ENCODE peak calls at places on chromosome 14, in six cellular contexts. W is trophoblast cell; G is cardiac muscle cell; I is heart right ventricle; B is RWPE1; V is CD8-positive, alpha-beta T cell. Q is an unnamed sample.

GRCh38 chr14:64500088-64500487 is 3.5 kb downstream of the ZBTB25 start:
- DNase-seq in W (no peak), B (no peak), I (no peak), G (no peak), V (no peak), Q (no peak)

GRCh38 chr14:75811862-75812505 is 150.9 kb downstream of the TTLL5 start:
- DNase-seq in W (no peak), B (no peak), I (no peak), V (no peak), G (no peak), Q (no peak)

GRCh38 chr14:51298895-51299294 is 58.8 kb downstream of the TMX1 start:
- DNase-seq in B (no peak), V (no peak), I (no peak), W (no peak), G (no peak), Q (no peak)

GRCh38 chr14:88554458-88555286 is at the start of gene PTPN21:
- DNase-seq in I (peak; percentile 84), W (peak; percentile 68), V (no peak), B (peak; percentile 81), G (peak; percentile 86), Q (no peak)

GRCh38 chr14:100476012-100476822 is 111.0 kb downstream of the BEGAIN start:
- DNase-seq in G (peak; percentile 21), V (no peak), I (no peak), W (peak; percentile 74), B (peak; percentile 60), Q (no peak)

GRCh38 chr14:22865424-22866215 is 5.9 kb upstream of the LRP10 start:
- DNase-seq in B (no peak), W (no peak), V (no peak), I (no peak), G (no peak), Q (no peak)

GRCh38 chr14:24817638-24818053 is 183.7 kb upstream of the GZMB start:
- DNase-seq in V (no peak), B (no peak), I (no peak), G (peak; percentile 41), W (no peak), Q (no peak)

GRCh38 chr14:102078840-102079699 is 7.8 kb downstream of the HSP90AA1 start:
- DNase-seq in G (no peak), I (no peak), V (no peak), W (peak; percentile 47), B (no peak), Q (no peak)

GRCh38 chr14:74549588-74549987 is 56.0 kb downstream of the ISCA2 start:
- DNase-seq in G (no peak), W (peak; percentile 24), V (no peak), I (no peak), B (peak; percentile 49), Q (no peak)

GRCh38 chr14:94158239-94158888 is 15.8 kb upstream of the PPP4R4 start:
- DNase-seq in I (no peak), G (no peak), W (no peak), V (no peak), B (no peak), Q (no peak)

GRCh38 chr14:76091036-76091435 is 60.7 kb upstream of the GPATCH2L start:
- DNase-seq in G (no peak), V (no peak), I (peak; percentile 45), B (no peak), W (no peak), Q (no peak)

GRCh38 chr14:23547924-23548323 is 3.6 kb downstream of the ZFHX2 start:
- DNase-seq in B (no peak), I (no peak), G (no peak), V (no peak), W (no peak), Q (no peak)

DNA sequence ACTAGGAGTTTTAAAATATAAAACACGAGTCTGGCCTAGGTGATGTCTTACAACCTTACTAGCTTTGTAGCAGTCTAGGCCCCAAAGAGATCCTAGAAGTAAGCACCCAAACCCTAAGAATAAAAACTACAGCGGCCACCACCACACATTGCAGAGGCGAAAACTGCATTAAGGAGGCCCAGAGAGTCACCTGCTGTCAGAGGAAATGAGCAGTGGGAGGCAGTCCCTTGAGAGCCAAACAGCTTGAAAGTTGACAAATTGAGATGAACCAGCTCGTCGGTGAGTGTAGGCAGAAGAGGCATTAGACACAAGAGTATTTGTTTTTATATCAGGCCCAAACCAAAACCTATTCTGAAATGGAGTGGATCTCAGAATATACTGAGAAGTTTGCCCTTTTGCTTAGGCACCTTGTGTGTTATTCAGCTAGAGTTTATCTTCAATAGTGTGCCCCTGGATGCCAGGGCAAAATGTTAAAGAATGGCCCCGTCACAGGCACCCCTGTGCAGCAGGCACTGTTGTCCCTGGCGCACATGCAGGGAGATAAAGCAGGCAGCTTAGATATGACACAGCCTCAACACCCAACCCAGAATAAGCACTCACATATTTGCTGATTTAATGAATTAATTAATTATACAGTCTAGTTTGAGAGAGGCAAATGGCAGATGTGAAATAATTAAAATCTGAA is 56.7 kb downstream of the TTC7B start:
- DNase-seq in W (no peak), G (no peak), I (no peak), B (no peak), V (no peak), Q (no peak)
- H3K27ac ChIP-seq in W (no peak overlapping the region), G (peak overlapping the region; percentile 22), I (peak overlapping the region; percentile 92), B (peak overlapping the region; percentile 14), V (no peak overlapping the region), Q (peak overlapping the region; percentile 88)

GRCh38 chr14:72904840-72905561 is 11.1 kb upstream of the DPF3 start:
- DNase-seq in G (peak; percentile 83), V (peak; percentile 52), W (peak; percentile 58), B (peak; percentile 64), I (no peak), Q (no peak)
- H3K27ac ChIP-seq in G (no peak overlapping the region), V (no peak overlapping the region), W (no peak overlapping the region), B (no peak overlapping the region), I (no peak overlapping the region), Q (no peak overlapping the region)

GRCh38 chr14:89621009-89621421 is 204.0 kb upstream of the FOXN3 start:
- DNase-seq in G (no peak), B (no peak), V (peak; percentile 29), I (no peak), W (no peak), Q (no peak)

GRCh38 chr14:89618821-89619551 is 202.0 kb upstream of the FOXN3 start:
- DNase-seq in I (peak; percentile 79), B (peak; percentile 69), W (peak; percentile 60), G (peak; percentile 82), V (peak; percentile 56), Q (no peak)

GRCh38 chr14:89619616-89620273 is 202.7 kb upstream of the FOXN3 start:
- DNase-seq in I (no peak), B (no peak), W (no peak), G (no peak), V (no peak), Q (no peak)

GRCh38 chr14:89621791-89622638 is 205.0 kb upstream of the FOXN3 start:
- DNase-seq in B (no peak), W (no peak), I (no peak), G (no peak), V (no peak), Q (no peak)

GRCh38 chr14:89620436-89620835 is 203.4 kb upstream of the FOXN3 start:
- DNase-seq in B (no peak), W (no peak), V (no peak), I (no peak), G (no peak), Q (no peak)
- H3K27ac ChIP-seq in B (no peak overlapping the region), W (no peak overlapping the region), V (peak overlapping the region; percentile 89), I (no peak overlapping the region), G (no peak overlapping the region), Q (no peak overlapping the region)

GRCh38 chr14:104799239-104799599 is 1.7 kb upstream of the ZBTB42 start:
- DNase-seq in V (no peak), G (no peak), I (no peak), W (no peak), B (no peak), Q (no peak)
- H3K27ac ChIP-seq in V (no peak overlapping the region), G (peak overlapping the region; percentile 63), I (peak overlapping the region; percentile 96), W (no peak overlapping the region), B (peak overlapping the region; percentile 84), Q (peak overlapping the region; percentile 94)

GRCh38 chr14:69694730-69695663 is 71.9 kb upstream of the SRSF5 start:
- DNase-seq in W (no peak), V (no peak), B (no peak), I (no peak), G (no peak), Q (no peak)
- H3K27ac ChIP-seq in W (no peak overlapping the region), V (no peak overlapping the region), B (peak overlapping the region; percentile 72), I (peak overlapping the region; percentile 88), G (peak overlapping the region; percentile 89), Q (peak overlapping the region; percentile 73)

GRCh38 chr14:81162941-81163340 is 57.8 kb downstream of the GTF2A1 start:
- DNase-seq in I (no peak), B (no peak), V (no peak), W (peak; percentile 22), G (no peak), Q (no peak)

GRCh38 chr14:81166126-81166525 is 54.6 kb downstream of the GTF2A1 start:
- DNase-seq in W (no peak), I (no peak), B (no peak), G (no peak), V (no peak), Q (no peak)

GRCh38 chr14:81164167-81164774 is 56.5 kb downstream of the GTF2A1 start:
- DNase-seq in W (peak; percentile 89), V (no peak), I (no peak), B (peak; percentile 57), G (peak; percentile 62), Q (no peak)

GRCh38 chr14:81161749-81162148 is 59.0 kb downstream of the GTF2A1 start:
- DNase-seq in V (no peak), I (no peak), W (no peak), B (no peak), G (no peak), Q (no peak)

GRCh38 chr14:81165188-81165587 is 55.6 kb downstream of the GTF2A1 start:
- DNase-seq in W (no peak), V (no peak), G (peak; percentile 7), B (no peak), I (no peak), Q (no peak)
- H3K27ac ChIP-seq in W (no peak overlapping the region), V (no peak overlapping the region), G (no peak overlapping the region), B (no peak overlapping the region), I (no peak overlapping the region), Q (no peak overlapping the region)